ENCODE peak calls at places on chromosome 9, in four cellular contexts. V is naive thymus-derived CD4-positive, alpha-beta T cell; U is neural progenitor cell; R is cardiac muscle cell. E is an unnamed sample.

GRCh38 chr9:684055-684949 is 157.2 kb upstream of the DMRT1 start:
- DNase-seq in V (no peak), U (peak), R (peak), E (no peak)

GRCh38 chr9:110769667-110770066 is 101.1 kb downstream of the MUSK start:
- DNase-seq in V (no peak), U (no peak), R (no peak), E (no peak)

GRCh38 chr9:8315211-8315610 is 515.6 kb upstream of the DMAC1 start:
- DNase-seq in V (no peak), U (no peak), R (no peak), E (no peak)

GRCh38 chr9:99162759-99163364 is 57.9 kb downstream of the TGFBR1 start:
- DNase-seq in V (no peak), U (peak), R (peak), E (peak)

GRCh38 chr9:84723426-84723825 is 53.9 kb downstream of the NTRK2 start:
- DNase-seq in V (no peak), U (no peak), R (no peak), E (no peak)

GRCh38 chr9:95749493-95749892 is 126.0 kb upstream of the ERCC6L2 start:
- DNase-seq in V (no peak), U (peak), R (no peak), E (no peak)

GRCh38 chr9:136739509-136739908 is 3.2 kb downstream of the LCN10 start:
- DNase-seq in V (no peak), U (no peak), R (no peak), E (no peak)

GRCh38 chr9:76654575-76654974 is 109.7 kb upstream of the PCA3 start:
- DNase-seq in V (no peak), U (no peak), R (no peak), E (no peak)

E was measured in SK-N-MC.